ENCODE peak calls at places on chromosomes 12 and 14, in seven cellular contexts. Y is uterus, O is HCT116, S is PC-9, Q is BJ, W is ovary, A is tibial nerve. G is an unnamed sample.
A peak's percentile ranks its signal among the peaks of the same experiment; 100 is the strongest.

GRCh38 chr12:103667129-103667528 is 80.1 kb downstream of the STAB2 start:
- DNase-seq in Y (no peak), O (no peak), S (no peak), Q (no peak), W (no peak), A (no peak), G (no peak)

GRCh38 chr12:92921877-92922276 is 7.2 kb downstream of the EEA1 start:
- DNase-seq in Y (no peak), O (no peak), S (no peak), Q (no peak), W (no peak), A (no peak), G (no peak)

GRCh38 chr12:12612403-12612802 is 727 bp downstream of the CREBL2 start:
- DNase-seq in Y (no peak), O (no peak), S (no peak), Q (no peak), W (no peak), A (no peak), G (no peak)

GRCh38 chr12:127588224-127588623 is 678.7 kb upstream of the TMEM132C start:
- DNase-seq in Y (no peak), O (no peak), S (no peak), Q (peak; percentile 76), W (no peak), A (no peak), G (peak; percentile 96)

GRCh38 chr12:56688846-56689113 is 696 bp upstream of the PTGES3 start:
- DNase-seq in Y (no peak), O (no peak), S (no peak), Q (no peak), W (no peak), A (no peak), G (no peak)

GRCh38 chr12:131147894-131148293 is 194.2 kb downstream of the ADGRD1 start:
- DNase-seq in Y (no peak), O (no peak), S (no peak), Q (no peak), W (no peak), A (no peak), G (no peak)

GRCh38 chr12:108271951-108272729 is 67.0 kb downstream of the CMKLR1 start:
- DNase-seq in Y (no peak), O (no peak), S (no peak), Q (no peak), W (no peak), A (no peak), G (no peak)

GRCh38 chr12:1836854-1837411 is 16.6 kb downstream of the LRTM2 start:
- DNase-seq in Y (no peak), O (no peak), S (peak; percentile 55), Q (no peak), W (no peak), A (no peak), G (no peak)

GRCh38 chr14:52690983-52691760 is 4.2 kb downstream of the ERO1A start:
- DNase-seq in Y (no peak), O (no peak), S (no peak), Q (no peak), W (no peak), A (no peak), G (no peak)

GRCh38 chr14:26414933-26415332 is 182.9 kb downstream of the NOVA1 start:
- DNase-seq in Y (no peak), O (no peak), S (no peak), Q (no peak), W (no peak), A (no peak), G (no peak)

GRCh38 chr12:54016478-54016964 is 7.7 kb downstream of the HOXC8 start:
- DNase-seq in Y (peak; percentile 63), O (no peak), S (no peak), Q (peak; percentile 52), W (peak; percentile 62), A (no peak), G (peak; percentile 73)

GRCh38 chr12:52539024-52539820 is 13.7 kb downstream of the KRT71 start:
- DNase-seq in Y (no peak), O (no peak), S (no peak), Q (peak; percentile 77), W (no peak), A (no peak), G (peak; percentile 69)

GRCh38 chr14:35231207-35231755 is 60.9 kb upstream of the PSMA6 start:
- DNase-seq in Y (no peak), O (no peak), S (no peak), Q (no peak), W (no peak), A (no peak), G (no peak)

GRCh38 chr12:52655251-52655650 is 3.2 kb upstream of the KRT2 start:
- DNase-seq in Y (no peak), O (no peak), S (no peak), Q (no peak), W (no peak), A (no peak), G (no peak)

GRCh38 chr14:57889245-57889644 is 23.4 kb upstream of the SLC35F4 start:
- DNase-seq in Y (peak; percentile 21), O (no peak), S (no peak), Q (no peak), W (peak; percentile 21), A (no peak), G (peak; percentile 5)

GRCh38 chr12:54394281-54394719 is 9.8 kb upstream of the ZNF385A start:
- DNase-seq in Y (no peak), O (peak; percentile 45), S (peak; percentile 43), Q (no peak), W (peak; percentile 66), A (no peak), G (no peak)

GRCh38 chr12:68331500-68331868 is 678 bp downstream of the MDM1 start:
- DNase-seq in Y (no peak), O (no peak), S (no peak), Q (no peak), W (no peak), A (no peak), G (no peak)

GRCh38 chr12:125098676-125099406 is 33.6 kb downstream of the AACS start:
- DNase-seq in Y (no peak), O (no peak), S (no peak), Q (no peak), W (no peak), A (no peak), G (no peak)

GRCh38 chr12:11949738-11950403 is 120.9 kb upstream of the BCL2L14 start:
- DNase-seq in Y (no peak), O (no peak), S (peak; percentile 23), Q (no peak), W (no peak), A (no peak), G (no peak)

GRCh38 chr12:56086096-56086495 is 6.1 kb downstream of the ERBB3 start:
- DNase-seq in Y (no peak), O (no peak), S (peak; percentile 54), Q (no peak), W (no peak), A (no peak), G (no peak)

GRCh38 chr12:24895612-24896011 is 53.3 kb downstream of the BCAT1 start:
- DNase-seq in Y (no peak), O (no peak), S (no peak), Q (no peak), W (no peak), A (no peak), G (no peak)

GRCh38 chr12:65004270-65004669 is 116.8 kb downstream of the WIF1 start:
- DNase-seq in Y (no peak), O (no peak), S (no peak), Q (no peak), W (no peak), A (no peak), G (no peak)

GRCh38 chr14:71956920-71957563 is 24.8 kb downstream of the RGS6 start:
- DNase-seq in Y (no peak), O (no peak), S (no peak), Q (no peak), W (no peak), A (no peak), G (no peak)

DNA sequence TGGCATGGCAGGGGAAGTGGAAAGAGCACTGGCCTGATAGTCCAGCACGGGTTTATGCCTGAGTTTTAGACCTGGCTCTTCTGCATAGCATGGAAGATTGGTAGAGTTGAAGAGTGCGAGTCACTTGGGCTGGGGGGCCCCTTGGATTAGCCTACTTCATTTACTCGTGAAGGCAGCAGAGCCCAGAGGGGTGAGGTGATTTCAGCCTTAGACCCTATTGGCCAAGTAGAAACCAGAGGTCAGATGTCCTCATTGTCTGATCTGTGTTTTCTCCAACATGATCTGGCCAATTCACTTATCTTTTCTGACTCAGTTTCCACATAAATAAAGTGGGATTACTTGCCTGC is 1.9 kb downstream of the PLEKHG3 start:
- DNase-seq in Y (no peak), O (no peak), S (no peak), Q (no peak), W (no peak), A (no peak), G (no peak)
- H3K4me3 ChIP-seq in Y (peak overlapping the region; percentile 66), O (peak overlapping the region; percentile 78), S (peak overlapping the region; percentile 97), Q (no peak overlapping the region), W (peak overlapping the region; percentile 82), A (peak overlapping the region; percentile 79), G (no peak overlapping the region)

GRCh38 chr12:104682790-104683279 is 226.1 kb downstream of the CHST11 start:
- DNase-seq in Y (no peak), O (no peak), S (no peak), Q (no peak), W (no peak), A (no peak), G (no peak)

GRCh38 chr12:104677441-104678089 is 220.8 kb downstream of the CHST11 start:
- DNase-seq in Y (no peak), O (peak; percentile 28), S (peak; percentile 77), Q (no peak), W (no peak), A (no peak), G (no peak)

GRCh38 chr12:104680506-104680905 is 223.8 kb downstream of the CHST11 start:
- DNase-seq in Y (no peak), O (no peak), S (no peak), Q (no peak), W (no peak), A (no peak), G (no peak)

GRCh38 chr12:104681012-104681690 is 224.4 kb downstream of the CHST11 start:
- DNase-seq in Y (no peak), O (no peak), S (no peak), Q (no peak), W (no peak), A (no peak), G (no peak)

GRCh38 chr12:104680070-104680469 is 223.3 kb downstream of the CHST11 start:
- DNase-seq in Y (no peak), O (peak; percentile 13), S (no peak), Q (no peak), W (no peak), A (no peak), G (no peak)
- TF ChIP-seq CTCF in Y (no peak), O (peak; percentile 37), S (peak; percentile 37), Q (peak; percentile 45), W (no peak), A (no peak), G (peak; percentile 64)

DNA sequence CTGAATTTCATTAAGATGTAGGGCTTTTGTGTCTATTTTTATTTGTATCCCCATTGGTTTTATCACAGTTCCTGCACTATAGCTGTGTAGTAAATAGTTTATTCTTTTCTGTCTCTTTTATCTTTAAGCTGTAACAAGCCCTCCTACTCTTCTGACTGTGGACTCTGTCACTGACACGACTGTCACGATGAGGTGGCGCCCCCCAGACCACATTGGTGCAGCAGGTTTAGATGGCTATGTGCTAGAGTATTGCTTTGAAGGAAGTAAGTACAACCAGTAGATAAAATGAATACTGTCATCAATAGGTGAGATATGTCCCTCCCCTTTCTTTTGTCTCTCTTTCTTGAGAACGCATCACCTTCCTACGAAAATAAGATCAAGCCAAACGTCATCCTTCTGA is 34.1 kb upstream of the CHPT1 start:
- DNase-seq in Y (no peak), O (no peak), S (no peak), Q (no peak), W (no peak), A (no peak), G (no peak)
- H3K4me3 ChIP-seq in Y (no peak overlapping the region), O (no peak overlapping the region), S (no peak overlapping the region), Q (no peak overlapping the region), W (no peak overlapping the region), A (no peak overlapping the region), G (no peak overlapping the region)

GRCh38 chr12:78470354-78471195 is 394.0 kb upstream of the SYT1 start:
- DNase-seq in Y (no peak), O (peak; percentile 37), S (peak; percentile 9), Q (no peak), W (no peak), A (no peak), G (peak; percentile 20)
- TF ChIP-seq CTCF in Y (no peak), O (peak; percentile 68), S (peak; percentile 71), Q (peak; percentile 67), W (no peak), A (peak; percentile 9), G (peak; percentile 74)

G was measured in AG09309.